ENCODE peak calls at places on chromosomes 6 and 20, in eight cellular contexts. I is HepG2, Q is A549, L is ovary, P is tibial nerve, Y is K562, C is sigmoid colon, K is suprapubic skin. G is an unnamed sample.

GRCh38 chr6:89008763-89009374 is 45.5 kb upstream of the RNGTT start:
- DNase-seq in Y (no peak), P (no peak), K (no peak), I (no peak), L (no peak), Q (no peak), C (no peak), G (no peak)

GRCh38 chr6:24768361-24768760 is 6.4 kb upstream of the GMNN start:
- DNase-seq in I (no peak), L (no peak), P (no peak), K (no peak), Y (no peak), C (no peak), Q (no peak), G (no peak)

GRCh38 chr6:44540881-44541280 is 153.4 kb downstream of the CDC5L start:
- DNase-seq in Q (no peak), Y (no peak), P (no peak), I (no peak), L (no peak), C (no peak), K (no peak), G (no peak)

GRCh38 chr6:123360359-123360758 is 276.4 kb downstream of the TRDN start:
- DNase-seq in Q (no peak), K (no peak), I (no peak), L (no peak), C (no peak), Y (no peak), P (no peak), G (no peak)

GRCh38 chr20:37596890-37597539 is 69.3 kb upstream of the BLCAP start:
- DNase-seq in L (no peak), Q (no peak), I (no peak), C (no peak), P (no peak), Y (no peak), K (no peak), G (no peak)

GRCh38 chr6:56802570-56802969 is 152.3 kb upstream of the BEND6 start:
- DNase-seq in C (no peak), P (no peak), I (peak), Q (peak), Y (no peak), L (no peak), K (no peak), G (no peak)

GRCh38 chr6:81590314-81590691 is 162.2 kb downstream of the TENT5A start:
- DNase-seq in P (no peak), C (no peak), I (no peak), L (no peak), Q (no peak), Y (no peak), K (no peak), G (no peak)

GRCh38 chr6:135311446-135312200 is 130.5 kb downstream of the MYB start:
- DNase-seq in P (no peak), C (no peak), Y (no peak), I (no peak), Q (no peak), L (no peak), K (no peak), G (no peak)

GRCh38 chr6:141313986-141314385 is 818.7 kb upstream of the GJE1 start:
- DNase-seq in K (no peak), I (peak), L (no peak), Y (no peak), P (no peak), C (no peak), Q (no peak), G (no peak)

GRCh38 chr6:40348591-40348990 is 238.6 kb downstream of the LRFN2 start:
- DNase-seq in P (no peak), I (no peak), Y (peak), K (peak), L (no peak), Q (no peak), C (peak), G (no peak)

GRCh38 chr6:14119764-14120163 is 2.2 kb downstream of the CD83 start:
- DNase-seq in C (no peak), L (peak), I (no peak), K (no peak), Q (no peak), Y (no peak), P (no peak), G (no peak)

GRCh38 chr20:25044261-25044560 is 13.7 kb downstream of the ACSS1 start:
- DNase-seq in C (peak), K (no peak), L (no peak), I (no peak), P (no peak), Q (no peak), Y (no peak), G (no peak)

GRCh38 chr6:149139782-149140136 is 177.8 kb upstream of the TAB2 start:
- DNase-seq in Y (no peak), P (no peak), Q (no peak), L (no peak), K (no peak), I (no peak), C (no peak), G (no peak)

GRCh38 chr6:149140137-149140909 is 177.2 kb upstream of the TAB2 start:
- DNase-seq in I (no peak), K (no peak), Q (no peak), L (no peak), P (no peak), Y (peak), C (no peak), G (no peak)

GRCh38 chr6:149138093-149138492 is 179.4 kb upstream of the TAB2 start:
- DNase-seq in I (no peak), Q (no peak), Y (no peak), C (no peak), P (no peak), K (no peak), L (no peak), G (no peak)

GRCh38 chr6:149137594-149137993 is 179.9 kb upstream of the TAB2 start:
- DNase-seq in K (no peak), C (no peak), Q (no peak), P (no peak), Y (no peak), I (no peak), L (no peak), G (no peak)

DNA sequence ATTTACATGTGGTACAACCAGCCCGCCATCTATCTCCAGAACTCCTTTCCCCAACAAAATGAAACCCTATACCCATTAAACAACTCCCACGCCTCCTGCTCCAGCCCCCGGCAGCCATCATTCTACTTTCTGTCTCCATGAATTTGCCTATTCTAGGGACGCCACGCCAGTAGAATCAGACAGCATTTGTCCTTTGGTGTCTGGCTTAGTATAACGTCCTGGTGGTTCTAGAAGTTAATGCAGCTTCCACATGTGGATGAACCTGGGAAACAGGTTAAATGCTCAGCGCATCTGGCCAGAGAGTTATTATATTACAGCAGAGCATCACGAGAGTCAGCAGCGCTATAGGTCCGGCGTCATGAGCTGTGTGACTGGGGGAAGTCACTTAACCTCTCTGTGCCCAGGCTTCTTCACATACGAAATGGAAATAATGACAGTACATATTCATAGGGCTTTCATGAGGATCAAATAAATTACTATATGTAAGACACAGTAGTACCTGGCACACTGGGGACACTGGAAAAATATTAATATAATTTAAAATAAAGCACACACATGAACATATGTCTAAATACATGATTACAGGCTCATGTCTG is 178.7 kb upstream of the TAB2 start:
- DNase-seq in Q (no peak), P (no peak), L (no peak), K (no peak), C (no peak), Y (no peak), I (no peak), G (no peak)
- TF ChIP-seq EP300 in Q (no peak), P (no peak), L (no peak), K (no peak), C (no peak), Y (no peak), I (no peak), G (no peak)

DNA sequence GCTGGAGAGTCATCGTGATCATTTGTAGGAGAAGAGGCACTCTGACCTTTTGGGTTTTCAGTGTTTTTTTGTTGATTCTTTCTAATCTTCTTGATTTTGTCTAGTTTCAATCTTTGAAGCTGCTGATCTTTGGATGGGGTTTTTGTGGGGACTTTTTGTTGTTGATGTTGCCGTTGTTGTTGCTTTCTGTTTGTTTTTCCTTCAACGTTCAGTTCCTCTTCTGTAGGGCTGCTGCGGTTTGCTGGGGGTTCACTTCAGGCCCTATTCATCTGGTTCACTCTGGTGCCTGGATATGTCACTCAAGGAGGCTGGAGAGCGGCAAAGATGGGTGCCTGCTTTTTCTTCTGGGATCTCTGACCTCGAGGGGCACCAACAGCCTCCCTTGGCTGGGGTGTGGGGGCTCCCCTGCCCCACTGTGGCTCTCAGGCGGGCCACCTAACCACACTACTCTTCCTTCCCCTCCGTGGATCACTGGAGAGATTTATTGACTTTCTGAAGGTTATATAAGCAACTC is 21.5 kb upstream of the TMEM244 start:
- DNase-seq in I (no peak), Q (no peak), Y (no peak), K (no peak), P (no peak), C (no peak), L (no peak), G (peak)
- TF ChIP-seq EP300 in I (no peak), Q (no peak), Y (no peak), K (no peak), P (no peak), C (no peak), L (no peak), G (no peak)

DNA sequence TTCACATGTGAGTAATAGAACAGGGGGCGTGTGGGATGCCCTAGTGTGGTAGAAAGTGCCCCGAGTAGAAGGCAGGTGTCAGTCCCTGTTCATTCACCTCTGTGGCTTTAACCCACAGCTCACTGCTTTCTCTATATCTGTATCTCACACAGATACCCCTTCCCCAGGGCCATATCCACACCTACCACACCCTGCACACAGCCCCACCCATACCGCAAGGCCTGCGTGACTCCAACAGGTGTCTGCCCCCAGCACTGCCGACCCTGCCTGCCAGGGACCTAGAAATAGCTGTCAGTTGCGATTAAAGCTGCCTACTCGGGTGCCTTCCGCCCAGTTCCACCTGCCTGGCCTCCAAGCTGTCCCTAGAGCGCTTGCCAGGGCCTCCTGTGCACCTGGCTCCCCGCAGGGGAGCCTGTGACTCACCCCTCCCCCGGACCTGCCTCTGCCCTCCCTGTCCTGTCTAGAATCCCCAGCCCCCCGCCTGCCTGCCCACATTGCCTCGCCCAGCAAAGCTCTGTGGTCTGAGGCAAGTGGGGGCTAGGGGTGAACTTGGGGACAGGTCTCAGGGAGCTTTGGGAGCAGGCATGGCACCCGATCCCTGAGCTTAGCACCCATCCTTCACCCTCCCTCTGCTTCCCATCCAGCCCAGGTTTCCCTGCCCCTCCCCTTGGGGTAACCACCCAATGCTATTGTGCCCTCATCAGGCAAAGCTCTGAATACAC is 38.3 kb upstream of the ID1 start:
- DNase-seq in C (no peak), L (no peak), I (no peak), Q (no peak), P (no peak), Y (no peak), K (no peak), G (peak)
- TF ChIP-seq EP300 in C (no peak), L (no peak), I (no peak), Q (no peak), P (no peak), Y (no peak), K (no peak), G (no peak)

GRCh38 chr6:157864185-157864761 is 41.2 kb downstream of the SNX9 start:
- DNase-seq in C (no peak), K (no peak), I (no peak), L (no peak), Q (no peak), P (no peak), Y (no peak), G (no peak)

GRCh38 chr6:157860505-157860991 is 37.5 kb downstream of the SNX9 start:
- DNase-seq in Q (no peak), Y (no peak), I (no peak), P (no peak), L (no peak), C (no peak), K (no peak), G (no peak)

GRCh38 chr6:157861184-157861583 is 38.1 kb downstream of the SNX9 start:
- DNase-seq in Y (peak), I (no peak), C (no peak), P (no peak), Q (no peak), K (no peak), L (no peak), G (no peak)

GRCh38 chr6:157859775-157860504 is 36.9 kb downstream of the SNX9 start:
- DNase-seq in C (no peak), Q (no peak), P (no peak), I (peak), K (no peak), Y (no peak), L (no peak), G (no peak)

DNA sequence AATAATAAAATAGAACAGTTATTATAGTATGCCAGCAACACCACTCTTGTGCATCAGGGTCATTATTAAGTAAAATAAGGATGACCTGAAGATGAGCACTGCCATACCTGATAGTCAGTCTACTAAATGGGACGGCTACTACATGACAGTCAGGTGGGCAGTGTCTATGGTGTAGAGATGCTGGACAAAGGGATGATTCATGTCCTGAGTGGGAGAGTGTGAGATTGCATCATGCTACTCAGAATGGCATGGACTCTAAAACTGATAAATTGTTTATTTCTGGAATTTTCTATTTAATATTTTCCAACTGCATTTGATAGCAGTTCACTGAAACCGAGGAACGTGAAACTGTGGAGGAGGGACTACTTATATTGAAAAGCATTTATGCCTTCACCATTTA is 38.8 kb downstream of the SNX9 start:
- DNase-seq in Y (peak), I (no peak), L (no peak), K (no peak), P (no peak), Q (peak), C (no peak), G (no peak)
- TF ChIP-seq EP300 in Y (peak), I (no peak), L (no peak), K (no peak), P (no peak), Q (no peak), C (no peak), G (no peak)

GRCh38 chr6:117074672-117075071 is 190.7 kb upstream of the VGLL2 start:
- DNase-seq in I (no peak), Q (no peak), L (no peak), P (no peak), Y (no peak), C (no peak), K (no peak), G (no peak)

GRCh38 chr6:117077300-117077699 is 188.1 kb upstream of the VGLL2 start:
- DNase-seq in I (no peak), C (no peak), Y (no peak), Q (no peak), L (no peak), K (no peak), P (no peak), G (no peak)

GRCh38 chr6:117075218-117075617 is 190.1 kb upstream of the VGLL2 start:
- DNase-seq in Y (no peak), K (no peak), C (no peak), P (no peak), I (no peak), Q (no peak), L (no peak), G (no peak)

GRCh38 chr6:117078624-117079023 is 186.7 kb upstream of the VGLL2 start:
- DNase-seq in C (no peak), L (no peak), K (no peak), P (no peak), Y (no peak), Q (no peak), I (no peak), G (peak)

DNA sequence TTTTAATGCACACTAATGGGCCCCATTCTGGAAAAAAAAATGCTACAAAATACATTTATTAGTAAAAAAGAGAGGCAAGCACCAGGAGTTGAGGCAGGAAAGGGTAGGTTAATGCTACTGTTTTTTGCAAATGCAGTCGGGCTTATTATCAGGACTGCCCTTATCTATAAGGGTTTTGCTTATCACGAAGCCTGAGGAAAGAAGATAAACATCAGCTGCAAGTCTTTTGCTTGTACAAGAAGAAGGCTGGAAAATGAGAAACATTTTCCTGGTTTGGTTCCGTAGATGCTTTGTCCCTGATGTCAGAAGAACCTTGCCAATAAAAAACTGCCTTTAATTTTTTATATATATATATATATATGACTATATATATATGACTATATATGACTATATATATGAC is 189.3 kb upstream of the VGLL2 start:
- DNase-seq in C (no peak), Y (no peak), P (no peak), Q (no peak), L (no peak), I (no peak), K (no peak), G (no peak)
- TF ChIP-seq EP300 in C (no peak), Y (no peak), P (no peak), Q (no peak), L (no peak), I (no peak), K (no peak), G (no peak)